ENCODE peak calls at places on chromosomes 3 and 15, in four cellular contexts. One of them, this sample, is unnamed.

GRCh38 chr3:4776980-4777581 is 202.2 kb upstream of the BHLHE40 start:
- DNase-seq in neural progenitor cell: no peak
- DNase-seq in lower lobe of right lung: no peak
- DNase-seq in Panc1: no peak
- DNase-seq in this sample: peak; percentile 66

GRCh38 chr3:38168988-38169363 is 3.6 kb downstream of the OXSR1 start:
- DNase-seq in neural progenitor cell: no peak
- DNase-seq in lower lobe of right lung: no peak
- DNase-seq in Panc1: no peak
- DNase-seq in this sample: no peak

GRCh38 chr3:47130557-47130956 is 33.4 kb downstream of the SETD2 start:
- DNase-seq in neural progenitor cell: no peak
- DNase-seq in lower lobe of right lung: no peak
- DNase-seq in Panc1: no peak
- DNase-seq in this sample: no peak

GRCh38 chr3:196555295-196555694 is 13.1 kb downstream of the WDR53 start:
- DNase-seq in neural progenitor cell: no peak
- DNase-seq in lower lobe of right lung: no peak
- DNase-seq in Panc1: no peak
- DNase-seq in this sample: no peak

GRCh38 chr15:49918106-49918505 is 200.9 kb downstream of the ATP8B4 start:
- DNase-seq in neural progenitor cell: no peak
- DNase-seq in lower lobe of right lung: no peak
- DNase-seq in Panc1: no peak
- DNase-seq in this sample: no peak

GRCh38 chr3:160987982-160988964 is 116.9 kb downstream of the B3GALNT1 start:
- DNase-seq in neural progenitor cell: no peak
- DNase-seq in lower lobe of right lung: no peak
- DNase-seq in Panc1: no peak
- DNase-seq in this sample: no peak

GRCh38 chr3:157251685-157252084 is 91.7 kb upstream of the CCNL1 start:
- DNase-seq in neural progenitor cell: no peak
- DNase-seq in lower lobe of right lung: no peak
- DNase-seq in Panc1: no peak
- DNase-seq in this sample: no peak

GRCh38 chr3:43104786-43105185 is 1.1 kb downstream of the POMGNT2 start:
- DNase-seq in neural progenitor cell: no peak
- DNase-seq in lower lobe of right lung: no peak
- DNase-seq in Panc1: no peak
- DNase-seq in this sample: no peak

GRCh38 chr15:41423979-41424659 is 7.2 kb downstream of the RTF1 start:
- DNase-seq in neural progenitor cell: no peak
- DNase-seq in lower lobe of right lung: no peak
- DNase-seq in Panc1: no peak
- DNase-seq in this sample: no peak

GRCh38 chr15:74815121-74815933 is 2.7 kb downstream of the LMAN1L start:
- DNase-seq in neural progenitor cell: no peak
- DNase-seq in lower lobe of right lung: no peak
- DNase-seq in Panc1: no peak
- DNase-seq in this sample: peak; percentile 84

GRCh38 chr15:59274126-59274970 is 67.7 kb downstream of the LDHAL6B start:
- DNase-seq in neural progenitor cell: no peak
- DNase-seq in lower lobe of right lung: no peak
- DNase-seq in Panc1: no peak
- DNase-seq in this sample: no peak

GRCh38 chr3:23805881-23806321 is at the start of gene UBE2E1:
- DNase-seq in neural progenitor cell: peak; percentile 73
- DNase-seq in lower lobe of right lung: peak; percentile 84
- DNase-seq in Panc1: no peak
- DNase-seq in this sample: peak; percentile 74

GRCh38 chr15:55758580-55758986 is 15.6 kb upstream of the PRTG start:
- DNase-seq in neural progenitor cell: no peak
- DNase-seq in lower lobe of right lung: no peak
- DNase-seq in Panc1: no peak
- DNase-seq in this sample: no peak

GRCh38 chr3:65439641-65440040 is 599.1 kb downstream of the MAGI1 start:
- DNase-seq in neural progenitor cell: peak; percentile 80
- DNase-seq in lower lobe of right lung: peak; percentile 45
- DNase-seq in Panc1: no peak
- DNase-seq in this sample: peak; percentile 58

GRCh38 chr3:150168694-150169093 is 198.0 kb upstream of the PFN2 start:
- DNase-seq in neural progenitor cell: no peak
- DNase-seq in lower lobe of right lung: no peak
- DNase-seq in Panc1: no peak
- DNase-seq in this sample: peak; percentile 88

GRCh38 chr3:177641206-177641605 is 443.9 kb upstream of the TBL1XR1 start:
- DNase-seq in neural progenitor cell: no peak
- DNase-seq in lower lobe of right lung: no peak
- DNase-seq in Panc1: no peak
- DNase-seq in this sample: no peak

GRCh38 chr3:146273721-146274407 is 23.0 kb upstream of the PLSCR4 start:
- DNase-seq in neural progenitor cell: no peak
- DNase-seq in lower lobe of right lung: no peak
- DNase-seq in Panc1: no peak
- DNase-seq in this sample: no peak

GRCh38 chr3:58679974-58680656 is 13.5 kb upstream of the FAM3D start:
- DNase-seq in neural progenitor cell: no peak
- DNase-seq in lower lobe of right lung: no peak
- DNase-seq in Panc1: no peak
- DNase-seq in this sample: peak; percentile 18

GRCh38 chr3:185726254-185726967 is 98.4 kb downstream of the IGF2BP2 start:
- DNase-seq in neural progenitor cell: no peak
- DNase-seq in lower lobe of right lung: no peak
- DNase-seq in Panc1: no peak
- DNase-seq in this sample: no peak

GRCh38 chr15:39782441-39783138 is at the start of gene FSIP1:
- DNase-seq in neural progenitor cell: peak; percentile 98
- DNase-seq in lower lobe of right lung: peak; percentile 98
- DNase-seq in Panc1: peak; percentile 89
- DNase-seq in this sample: peak; percentile 98

GRCh38 chr15:57364282-57365007 is 11.9 kb upstream of the CGNL1 start:
- DNase-seq in neural progenitor cell: peak; percentile 57
- DNase-seq in lower lobe of right lung: no peak
- DNase-seq in Panc1: no peak
- DNase-seq in this sample: no peak

GRCh38 chr15:47349179-47349578 is 368.1 kb upstream of the SEMA6D start:
- DNase-seq in neural progenitor cell: no peak
- DNase-seq in lower lobe of right lung: no peak
- DNase-seq in Panc1: no peak
- DNase-seq in this sample: no peak

GRCh38 chr3:60933828-60934227 is 317.4 kb downstream of the FHIT start:
- DNase-seq in neural progenitor cell: no peak
- DNase-seq in lower lobe of right lung: no peak
- DNase-seq in Panc1: no peak
- DNase-seq in this sample: no peak

GRCh38 chr3:112446343-112446742 is 52.9 kb downstream of the BTLA start:
- DNase-seq in neural progenitor cell: peak; percentile 26
- DNase-seq in lower lobe of right lung: no peak
- DNase-seq in Panc1: no peak
- DNase-seq in this sample: no peak

GRCh38 chr3:146709969-146710368 is 104.8 kb upstream of the PLSCR5 start:
- DNase-seq in neural progenitor cell: no peak
- DNase-seq in lower lobe of right lung: no peak
- DNase-seq in Panc1: no peak
- DNase-seq in this sample: no peak

GRCh38 chr15:56734013-56734625 is 810 bp upstream of the ZNF280D start:
- DNase-seq in neural progenitor cell: no peak
- DNase-seq in lower lobe of right lung: no peak
- DNase-seq in Panc1: no peak
- DNase-seq in this sample: no peak

GRCh38 chr3:183812746-183813445 is 12.5 kb downstream of the MAP6D1 start:
- DNase-seq in neural progenitor cell: no peak
- DNase-seq in lower lobe of right lung: no peak
- DNase-seq in Panc1: no peak
- DNase-seq in this sample: no peak

GRCh38 chr3:138898301-138898700 is 48.6 kb downstream of the FOXL2 start:
- DNase-seq in neural progenitor cell: no peak
- DNase-seq in lower lobe of right lung: no peak
- DNase-seq in Panc1: no peak
- DNase-seq in this sample: no peak

GRCh38 chr15:31034152-31034551 is 42.7 kb upstream of the MTMR10 start:
- DNase-seq in neural progenitor cell: no peak
- DNase-seq in lower lobe of right lung: no peak
- DNase-seq in Panc1: no peak
- DNase-seq in this sample: no peak

GRCh38 chr3:108132727-108133373 is 42.0 kb upstream of the CD47 start:
- DNase-seq in neural progenitor cell: peak; percentile 34
- DNase-seq in lower lobe of right lung: no peak
- DNase-seq in Panc1: peak; percentile 61
- DNase-seq in this sample: no peak
- H3K27ac ChIP-seq in neural progenitor cell: no peak overlapping the region
- H3K27ac ChIP-seq in lower lobe of right lung: peak overlapping the region; percentile 68
- H3K27ac ChIP-seq in Panc1: peak overlapping the region; percentile 64
- H3K27ac ChIP-seq in this sample: no peak overlapping the region

DNA sequence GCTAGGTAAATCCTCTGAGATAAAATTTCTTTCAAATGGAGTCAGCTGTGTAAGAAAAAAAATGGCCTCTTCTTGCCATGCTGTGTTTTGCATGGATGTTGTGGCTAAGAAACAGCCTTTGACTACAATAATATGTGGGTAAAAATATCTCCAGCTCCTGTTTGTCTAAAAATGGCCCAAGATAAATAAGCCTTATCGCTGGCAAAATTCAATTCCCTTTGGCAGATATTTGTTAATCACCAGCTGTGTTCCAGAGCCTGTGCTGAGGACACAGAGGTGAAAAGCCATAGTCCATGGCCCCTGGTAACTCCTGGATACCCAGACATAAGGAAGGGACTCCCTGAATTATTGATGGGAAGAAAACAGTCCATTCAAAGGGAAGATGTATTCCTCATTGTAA is 15.3 kb upstream of the RAMAC start:
- DNase-seq in neural progenitor cell: no peak
- DNase-seq in lower lobe of right lung: no peak
- DNase-seq in Panc1: no peak
- DNase-seq in this sample: no peak
- H3K9me3 ChIP-seq in neural progenitor cell: no peaks in the 10 kb centered on the region
- H3K9me3 ChIP-seq in lower lobe of right lung: no peaks in the 10 kb centered on the region
- H3K9me3 ChIP-seq in Panc1: no peaks in the 10 kb centered on the region
- H3K9me3 ChIP-seq in this sample: no peaks in the 10 kb centered on the region

GRCh38 chr15:85414495-85414894 is 34.1 kb downstream of the AKAP13 start:
- DNase-seq in neural progenitor cell: no peak
- DNase-seq in lower lobe of right lung: no peak
- DNase-seq in Panc1: no peak
- DNase-seq in this sample: no peak
- TF ChIP-seq CTCF in neural progenitor cell: no peak
- TF ChIP-seq CTCF in lower lobe of right lung: peak; percentile 22
- TF ChIP-seq CTCF in Panc1: peak; percentile 19
- TF ChIP-seq CTCF in this sample: peak; percentile 56

DNA sequence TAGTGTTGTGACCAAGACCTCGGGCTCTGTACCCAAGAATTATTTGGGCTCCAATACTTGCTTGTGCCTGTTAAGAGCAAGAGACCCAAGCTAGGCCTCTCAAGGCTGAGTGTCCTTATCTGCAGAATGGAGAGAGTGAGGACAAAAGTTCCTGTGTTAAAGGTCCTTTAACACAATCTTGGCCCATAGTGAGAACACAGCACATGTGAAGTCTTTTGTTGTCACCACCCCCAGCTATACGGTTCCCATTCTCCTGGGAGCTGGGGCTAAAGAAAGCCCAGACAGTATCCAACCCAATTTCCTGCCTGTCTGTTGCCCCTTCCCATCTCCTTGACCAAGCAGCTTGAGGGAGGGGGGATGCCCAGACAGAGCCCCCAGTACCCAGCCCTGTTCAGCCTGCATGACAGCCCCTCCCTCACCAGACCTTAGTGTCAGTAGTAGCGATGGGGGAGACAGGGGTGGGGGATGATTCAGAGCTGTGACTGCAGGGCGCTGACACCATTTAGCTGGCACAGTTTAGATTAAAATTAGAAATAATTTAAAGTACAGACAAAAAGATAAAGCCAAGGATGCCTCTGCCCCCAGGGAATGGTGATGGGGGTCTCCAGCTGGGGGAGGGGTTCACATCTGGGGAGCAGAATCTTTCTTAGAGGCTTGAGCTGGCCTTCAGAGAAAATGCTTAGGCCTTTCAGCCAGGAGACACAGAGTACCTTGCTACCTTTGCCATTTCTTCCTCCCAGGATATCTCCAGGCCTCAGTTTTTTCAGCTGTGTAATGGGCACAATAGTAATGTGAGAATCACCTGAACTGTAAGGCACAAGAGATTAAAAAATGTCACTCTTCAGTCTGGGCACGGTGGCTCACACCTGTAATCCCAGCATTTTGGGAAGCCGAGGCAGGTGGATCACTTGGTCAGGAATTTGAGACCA is 2.7 kb downstream of the PRKCD start:
- DNase-seq in neural progenitor cell: no peak
- DNase-seq in lower lobe of right lung: no peak
- DNase-seq in Panc1: no peak
- DNase-seq in this sample: no peak
- H3K27ac ChIP-seq in neural progenitor cell: no peak overlapping the region
- H3K27ac ChIP-seq in lower lobe of right lung: peak overlapping the region; percentile 93
- H3K27ac ChIP-seq in Panc1: no peak overlapping the region
- H3K27ac ChIP-seq in this sample: peak overlapping the region; percentile 90

DNA sequence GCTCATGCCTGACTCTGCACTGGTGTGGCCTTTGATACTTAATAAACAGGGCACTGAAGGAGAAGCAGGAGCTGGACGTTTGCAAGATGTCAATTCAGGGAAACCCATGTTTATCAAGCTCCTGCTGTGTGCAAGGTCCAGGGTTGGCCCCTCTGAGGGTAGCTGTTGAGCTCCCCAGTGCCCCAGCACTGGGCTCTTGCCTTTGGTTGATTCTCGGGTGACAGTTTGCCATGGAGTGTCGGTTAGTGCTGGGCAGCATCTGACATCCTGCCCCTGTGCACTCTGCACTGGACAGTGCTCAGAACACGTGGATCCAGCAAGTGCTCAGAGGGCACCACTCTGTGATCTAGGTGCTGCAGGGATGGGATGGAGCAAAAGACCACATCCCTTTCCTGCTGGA is 7.3 kb downstream of the HDAC11 start:
- DNase-seq in neural progenitor cell: no peak
- DNase-seq in lower lobe of right lung: peak; percentile 14
- DNase-seq in Panc1: no peak
- DNase-seq in this sample: no peak
- H3K9me3 ChIP-seq in neural progenitor cell: no peaks in the 10 kb centered on the region
- H3K9me3 ChIP-seq in lower lobe of right lung: no peaks in the 10 kb centered on the region
- H3K9me3 ChIP-seq in Panc1: no peaks in the 10 kb centered on the region
- H3K9me3 ChIP-seq in this sample: no peaks in the 10 kb centered on the region

GRCh38 chr3:135788978-135789377 is 176.6 kb upstream of the PPP2R3A start:
- DNase-seq in neural progenitor cell: no peak
- DNase-seq in lower lobe of right lung: no peak
- DNase-seq in Panc1: no peak
- DNase-seq in this sample: no peak

DNA sequence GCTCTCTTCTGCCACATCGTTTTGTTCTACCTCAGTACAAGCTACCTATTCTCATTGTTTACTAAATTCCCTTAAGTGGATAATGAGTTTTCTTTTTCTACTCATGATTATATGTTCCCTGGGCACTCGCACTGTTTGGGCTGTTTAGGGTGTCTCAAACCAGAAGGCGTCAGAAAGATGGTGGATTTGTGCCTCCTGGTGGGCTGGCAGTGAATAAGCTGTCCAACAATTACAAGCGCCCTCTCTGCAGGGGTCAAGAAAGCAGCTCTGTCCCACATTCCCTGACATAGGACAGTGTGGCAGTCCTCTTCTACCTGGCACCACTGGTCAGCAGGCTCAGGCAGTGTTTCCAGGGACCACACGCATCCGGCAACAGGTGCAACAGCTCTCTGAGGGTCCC is 173.4 kb upstream of the PPP2R3A start:
- DNase-seq in neural progenitor cell: peak; percentile 40
- DNase-seq in lower lobe of right lung: no peak
- DNase-seq in Panc1: no peak
- DNase-seq in this sample: no peak
- TF ChIP-seq CTCF in neural progenitor cell: peak; percentile 47
- TF ChIP-seq CTCF in lower lobe of right lung: no peak
- TF ChIP-seq CTCF in Panc1: peak; percentile 37
- TF ChIP-seq CTCF in this sample: no peak

This sample was measured in adrenal gland.